ENCODE peak calls at places on chromosome 14, in six cellular contexts. X, L, B, T, D and H are unnamed samples.

GRCh38 chr14:37874429-37875109 is 279.1 kb downstream of the TTC6 start:
- DNase-seq in B (peak), T (peak), X (peak), D (peak), L (peak), H (peak)

GRCh38 chr14:55433880-55434804 is 6.3 kb downstream of the TBPL2 start:
- DNase-seq in D (no peak), T (no peak), X (no peak), B (no peak), L (no peak), H (no peak)

GRCh38 chr14:77148510-77149231 is 7.1 kb upstream of the ZDHHC22 start:
- DNase-seq in X (no peak), T (no peak), D (no peak), B (peak), L (no peak), H (no peak)

GRCh38 chr14:75831455-75831854 is 150.3 kb downstream of the TGFB3 start:
- DNase-seq in L (peak), B (no peak), X (no peak), T (peak), D (no peak), H (no peak)

GRCh38 chr14:45716506-45716905 is 463.5 kb upstream of the MIS18BP1 start:
- DNase-seq in X (no peak), L (no peak), D (no peak), B (peak), T (no peak), H (peak)

GRCh38 chr14:104784846-104785707 is 10.5 kb downstream of the AKT1 start:
- DNase-seq in T (no peak), B (no peak), D (no peak), L (no peak), X (no peak), H (no peak)

GRCh38 chr14:39417014-39417413 is 15.2 kb downstream of the FBXO33 start:
- DNase-seq in B (peak), T (no peak), D (no peak), X (no peak), L (no peak), H (peak)

GRCh38 chr14:83217492-83217891 is 1683.8 kb upstream of the SEL1L start:
- DNase-seq in T (no peak), L (peak), D (no peak), X (no peak), B (no peak), H (no peak)

GRCh38 chr14:96039633-96040311 is 610 bp downstream of the C14orf132 start:
- DNase-seq in T (no peak), X (peak), B (peak), L (peak), D (peak), H (peak)

GRCh38 chr14:53330441-53330840 is 177.3 kb upstream of the DDHD1 start:
- DNase-seq in L (no peak), X (no peak), D (no peak), B (no peak), T (no peak), H (no peak)

GRCh38 chr14:89137514-89138163 is 279.4 kb downstream of the FOXN3 start:
- DNase-seq in L (peak), X (no peak), B (no peak), T (peak), D (no peak), H (no peak)

GRCh38 chr14:106039400-106039799 is 513.0 kb downstream of the TMEM121 start:
- DNase-seq in B (no peak), D (no peak), X (no peak), T (no peak), L (no peak), H (peak)

GRCh38 chr14:34228663-34229001 is 233.4 kb downstream of the SPTSSA start:
- DNase-seq in L (no peak), D (no peak), B (no peak), T (no peak), X (no peak), H (no peak)

GRCh38 chr14:64266206-64266605 is 28.0 kb downstream of the ESR2 start:
- DNase-seq in T (no peak), D (no peak), B (no peak), X (no peak), L (peak), H (no peak)

GRCh38 chr14:22767323-22767589 is 768 bp downstream of the OXA1L start:
- DNase-seq in B (no peak), T (no peak), X (no peak), L (no peak), D (no peak), H (no peak)

GRCh38 chr14:73491256-73491976 is 683 bp downstream of the RIOX1 start:
- DNase-seq in T (peak), L (peak), B (peak), D (no peak), X (peak), H (peak)

GRCh38 chr14:75486317-75486716 is 36.0 kb upstream of the BATF start:
- DNase-seq in X (no peak), T (no peak), L (no peak), D (no peak), B (no peak), H (no peak)

GRCh38 chr14:52265248-52265647 is 2.2 kb upstream of the PTGDR start:
- DNase-seq in X (no peak), B (no peak), D (no peak), L (no peak), T (no peak), H (no peak)

GRCh38 chr14:89428556-89429196 is 11.6 kb upstream of the FOXN3 start:
- DNase-seq in L (peak), T (peak), D (no peak), B (peak), X (no peak), H (no peak)

GRCh38 chr14:90287791-90288190 is 31.4 kb downstream of the PSMC1 start:
- DNase-seq in X (no peak), L (no peak), D (no peak), B (no peak), T (no peak), H (no peak)

GRCh38 chr14:100906420-100906819 is 2.9 kb upstream of the RTL1 start:
- DNase-seq in T (no peak), X (no peak), B (peak), D (no peak), L (no peak), H (no peak)

GRCh38 chr14:64158608-64159007 is 135.6 kb downstream of the ESR2 start:
- DNase-seq in X (no peak), B (no peak), D (no peak), T (no peak), L (no peak), H (no peak)

GRCh38 chr14:92718659-92719058 is 29.8 kb downstream of the LGMN start:
- DNase-seq in T (no peak), D (no peak), B (no peak), X (no peak), L (peak), H (no peak)

GRCh38 chr14:34050606-34051005 is 99.7 kb upstream of the EGLN3 start:
- DNase-seq in L (no peak), T (no peak), B (no peak), D (no peak), X (no peak), H (no peak)

GRCh38 chr14:104805326-104805678 is 4.4 kb downstream of the ZBTB42 start:
- DNase-seq in X (no peak), B (no peak), L (peak), D (no peak), T (peak), H (peak)

GRCh38 chr14:38207830-38208815 is at the start of gene SSTR1:
- DNase-seq in X (no peak), D (no peak), L (peak), T (peak), B (no peak), H (no peak)

GRCh38 chr14:104824353-104824997 is 23.6 kb downstream of the ZBTB42 start:
- DNase-seq in D (no peak), B (no peak), T (no peak), L (no peak), X (no peak), H (no peak)

GRCh38 chr14:91036741-91037469 is 23.5 kb downstream of the RPS6KA5 start:
- DNase-seq in T (no peak), X (no peak), B (no peak), D (no peak), L (no peak), H (no peak)

GRCh38 chr14:101520621-101521305 is 40.5 kb upstream of the DIO3 start:
- DNase-seq in D (no peak), T (peak), X (no peak), L (peak), B (no peak), H (no peak)